ENCODE peak calls at places on chromosomes 2 and 18, in five cellular contexts. S is NCI-H1092 treated with DMSO at 0.1 percent for 48 hours, Q is ovary, H is KBM-7, N is kidney tubule cell. D is an unnamed sample.

GRCh38 chr2:18980104-18980777 is 378.2 kb downstream of the OSR1 start:
- DNase-seq in S (peak; percentile 18), Q (no peak), H (no peak), N (no peak), D (no peak)

GRCh38 chr2:45089554-45090261 is 80.5 kb upstream of the SIX2 start:
- DNase-seq in S (no peak), Q (no peak), H (no peak), N (no peak), D (no peak)

GRCh38 chr18:59054892-59055291 is 84.8 kb upstream of the SEC11C start:
- DNase-seq in S (no peak), Q (no peak), H (no peak), N (no peak), D (no peak)

GRCh38 chr2:60958361-60958760 is 59.2 kb upstream of the PEX13 start:
- DNase-seq in S (no peak), Q (no peak), H (no peak), N (peak; percentile 20), D (peak; percentile 50)

GRCh38 chr18:45557296-45557695 is 58.0 kb upstream of the SLC14A2 start:
- DNase-seq in S (no peak), Q (no peak), H (no peak), N (no peak), D (peak; percentile 57)

GRCh38 chr2:28160986-28161425 is 231.7 kb upstream of the FOSL2 start:
- DNase-seq in S (no peak), Q (no peak), H (no peak), N (peak; percentile 95), D (peak; percentile 63)

GRCh38 chr2:30339071-30339470 is 107.7 kb downstream of the LBH start:
- DNase-seq in S (no peak), Q (no peak), H (no peak), N (no peak), D (no peak)

GRCh38 chr2:9895669-9896068 is 52.4 kb downstream of the TAF1B start:
- DNase-seq in S (no peak), Q (no peak), H (no peak), N (no peak), D (peak; percentile 98)

GRCh38 chr2:201490291-201490690 is 38.8 kb downstream of the STRADB start:
- DNase-seq in S (no peak), Q (no peak), H (no peak), N (no peak), D (no peak)

GRCh38 chr2:76985387-76986136 is 536.6 kb downstream of the LRRTM4 start:
- DNase-seq in S (no peak), Q (no peak), H (no peak), N (no peak), D (peak; percentile 3)

GRCh38 chr18:10147752-10148151 is 233.9 kb downstream of the VAPA start:
- DNase-seq in S (no peak), Q (no peak), H (no peak), N (no peak), D (no peak)